ENCODE peak calls at places on chromosomes 4 and X, in eight cellular contexts. J, B, A, T, K, I, R and H are unnamed samples.

GRCh38 chr4:151887816-151888180 is 127.0 kb upstream of the GATB start:
- DNase-seq in J (no peak), K (no peak), R (no peak), A (no peak), I (no peak), T (no peak), B (no peak), H (no peak)

GRCh38 chrX:19862634-19863236 is 24.7 kb downstream of the SH3KBP1 start:
- DNase-seq in I (no peak), K (no peak), A (no peak), R (no peak), J (no peak), B (no peak), T (no peak), H (no peak)

GRCh38 chr4:163484906-163485305 is 9.6 kb upstream of the TMA16 start:
- DNase-seq in I (no peak), T (peak; percentile 27), B (peak; percentile 51), J (no peak), A (peak; percentile 47), K (peak; percentile 69), R (peak; percentile 46), H (no peak)

GRCh38 chr4:40688446-40689095 is 58.9 kb upstream of the RBM47 start:
- DNase-seq in I (no peak), J (no peak), B (no peak), A (no peak), K (peak; percentile 20), T (no peak), R (no peak), H (no peak)

GRCh38 chr4:140884431-140885058 is 128.4 kb upstream of the TBC1D9 start:
- DNase-seq in J (no peak), R (no peak), K (peak; percentile 79), B (peak; percentile 80), I (no peak), T (peak; percentile 72), A (peak; percentile 86), H (no peak)

GRCh38 chrX:38726596-38726995 is 74.7 kb upstream of the MID1IP1 start:
- DNase-seq in T (no peak), R (no peak), K (no peak), A (no peak), B (no peak), J (no peak), I (no peak), H (no peak)

GRCh38 chr4:7423801-7424552 is 10.8 kb downstream of the PSAPL1 start:
- DNase-seq in T (no peak), R (no peak), A (peak; percentile 44), K (no peak), I (no peak), B (no peak), J (peak; percentile 13), H (no peak)

GRCh38 chr4:129545599-129546278 is 449.8 kb downstream of the C4orf33 start:
- DNase-seq in I (no peak), T (no peak), B (no peak), R (no peak), K (peak; percentile 5), J (peak; percentile 47), A (no peak), H (no peak)

GRCh38 chr4:62408467-62408866 is 1208.3 kb downstream of the ADGRL3 start:
- DNase-seq in J (no peak), A (no peak), K (peak; percentile 35), I (no peak), B (no peak), T (no peak), R (no peak), H (no peak)

GRCh38 chrX:132737743-132738142 is 220.7 kb downstream of the HS6ST2 start:
- DNase-seq in J (peak; percentile 22), I (no peak), B (no peak), R (peak; percentile 14), K (peak; percentile 74), A (no peak), T (peak; percentile 3), H (no peak)

GRCh38 chr4:183444953-183445543 is 612 bp downstream of the CDKN2AIP start:
- DNase-seq in B (no peak), T (peak; percentile 25), I (no peak), K (peak; percentile 2), A (peak; percentile 54), R (no peak), J (peak; percentile 24), H (peak; percentile 41)

GRCh38 chr4:54225671-54226398 is 3.3 kb upstream of the PDGFRA start:
- DNase-seq in J (no peak), R (no peak), A (peak; percentile 75), I (no peak), T (no peak), B (no peak), K (peak; percentile 49), H (no peak)

GRCh38 chr4:38967260-38968095 is 64.7 kb downstream of the TMEM156 start:
- DNase-seq in R (no peak), A (peak; percentile 92), B (peak; percentile 100), I (no peak), J (no peak), T (peak; percentile 83), K (peak; percentile 39), H (no peak)

GRCh38 chr4:74390677-74391076 is 25.7 kb downstream of the EREG start:
- DNase-seq in R (no peak), T (no peak), I (no peak), K (no peak), A (no peak), B (no peak), J (no peak), H (no peak)

GRCh38 chr4:89247951-89248350 is 59.6 kb downstream of the GPRIN3 start:
- DNase-seq in R (no peak), T (no peak), K (no peak), J (no peak), I (no peak), A (no peak), B (no peak), H (no peak)

GRCh38 chr4:144564358-144564757 is 81.6 kb upstream of the HHIP start:
- DNase-seq in A (no peak), J (no peak), I (no peak), R (no peak), T (peak; percentile 13), B (no peak), K (peak; percentile 41), H (no peak)

GRCh38 chr4:71344067-71344466 is 5.2 kb downstream of the SLC4A4 start:
- DNase-seq in A (no peak), B (no peak), T (no peak), I (no peak), J (no peak), K (no peak), R (no peak), H (no peak)

GRCh38 chr4:143393195-143393594 is 56.5 kb downstream of the GAB1 start:
- DNase-seq in B (no peak), T (no peak), K (no peak), R (no peak), J (no peak), A (peak; percentile 46), I (no peak), H (no peak)

GRCh38 chr4:84484274-84484673 is 14.8 kb downstream of the NKX6-1 start:
- DNase-seq in I (no peak), B (no peak), J (no peak), K (no peak), A (no peak), R (no peak), T (no peak), H (no peak)

GRCh38 chr4:61734409-61734808 is 534.3 kb downstream of the ADGRL3 start:
- DNase-seq in A (no peak), T (no peak), J (no peak), I (no peak), B (no peak), R (no peak), K (no peak), H (no peak)